ENCODE peak calls at places on chromosome 14, in five cellular contexts. Q, P, H, Y and M are unnamed samples.

GRCh38 chr14:95136631-95137030 is 20.7 kb downstream of the DICER1 start:
- DNase-seq in Q (no peak), P (no peak), H (no peak), Y (no peak), M (no peak)

GRCh38 chr14:22226381-22226780 is 362.6 kb downstream of the DAD1 start:
- DNase-seq in Q (peak; percentile 35), P (no peak), H (no peak), Y (no peak), M (no peak)

GRCh38 chr14:79580908-79581307 is 630.4 kb downstream of the DIO2 start:
- DNase-seq in Q (no peak), P (no peak), H (no peak), Y (no peak), M (no peak)

GRCh38 chr14:77663289-77663688 is 44.5 kb downstream of the ALKBH1 start:
- DNase-seq in Q (peak; percentile 91), P (no peak), H (no peak), Y (peak; percentile 18), M (no peak)

GRCh38 chr14:102057480-102058114 is 29.2 kb downstream of the HSP90AA1 start:
- DNase-seq in Q (no peak), P (no peak), H (no peak), Y (no peak), M (no peak)

GRCh38 chr14:99708449-99708848 is 24.4 kb downstream of the CYP46A1 start:
- DNase-seq in Q (no peak), P (no peak), H (no peak), Y (no peak), M (no peak)

GRCh38 chr14:49770212-49770817 is 2.4 kb downstream of the KLHDC2 start:
- DNase-seq in Q (no peak), P (no peak), H (no peak), Y (no peak), M (no peak)

GRCh38 chr14:92173668-92174067 is 51.9 kb downstream of the CPSF2 start:
- DNase-seq in Q (no peak), P (no peak), H (no peak), Y (no peak), M (no peak)

GRCh38 chr14:23727566-23728335 is 91.6 kb downstream of the DHRS2 start:
- DNase-seq in Q (peak; percentile 43), P (no peak), H (no peak), Y (peak; percentile 37), M (peak; percentile 21)

GRCh38 chr14:60805881-60806569 is 71.5 kb downstream of the MNAT1 start:
- DNase-seq in Q (peak; percentile 87), P (no peak), H (no peak), Y (peak; percentile 9), M (no peak)

GRCh38 chr14:82642425-82642824 is 1108.8 kb upstream of the SEL1L start:
- DNase-seq in Q (no peak), P (no peak), H (peak; percentile 63), Y (no peak), M (peak; percentile 11)

GRCh38 chr14:20332386-20332945 is 613 bp downstream of the CCNB1IP1 start:
- DNase-seq in Q (peak; percentile 8), P (no peak), H (no peak), Y (no peak), M (peak; percentile 24)

GRCh38 chr14:65949711-65950516 is 536.3 kb upstream of the CCDC196 start:
- DNase-seq in Q (peak; percentile 56), P (no peak), H (peak; percentile 44), Y (no peak), M (no peak)

GRCh38 chr14:22558221-22558913 is 30.7 kb downstream of the DAD1 start:
- DNase-seq in Q (no peak), P (no peak), H (no peak), Y (no peak), M (no peak)

GRCh38 chr14:104373055-104373854 is 206.3 kb upstream of the C14orf180 start:
- DNase-seq in Q (no peak), P (no peak), H (no peak), Y (no peak), M (no peak)

GRCh38 chr14:104654119-104654518 is 35.3 kb upstream of the INF2 start:
- DNase-seq in Q (no peak), P (no peak), H (no peak), Y (no peak), M (no peak)

GRCh38 chr14:73712540-73713141 is 1.5 kb downstream of the PNMA1 start:
- DNase-seq in Q (peak; percentile 22), P (no peak), H (peak; percentile 46), Y (peak; percentile 35), M (no peak)

GRCh38 chr14:20684662-20685456 is 499 bp downstream of the RNASE4 start:
- DNase-seq in Q (peak; percentile 60), P (no peak), H (no peak), Y (no peak), M (no peak)

GRCh38 chr14:72292689-72293024 is 360.4 kb downstream of the RGS6 start:
- DNase-seq in Q (no peak), P (no peak), H (no peak), Y (no peak), M (no peak)

GRCh38 chr14:23056257-23056955 is 914 bp downstream of the CDH24 start:
- DNase-seq in Q (peak; percentile 57), P (no peak), H (peak; percentile 88), Y (peak; percentile 76), M (peak; percentile 51)

GRCh38 chr14:72466325-72466724 is 427.6 kb downstream of the DPF3 start:
- DNase-seq in Q (no peak), P (no peak), H (no peak), Y (no peak), M (no peak)

GRCh38 chr14:21868442-21869046 is 194.9 kb upstream of the OR4E1 start:
- DNase-seq in Q (peak; percentile 73), P (peak; percentile 58), H (peak; percentile 50), Y (peak; percentile 90), M (no peak)

GRCh38 chr14:55780156-55780946 is 200.3 kb downstream of the KTN1 start:
- DNase-seq in Q (peak; percentile 67), P (no peak), H (no peak), Y (peak; percentile 95), M (peak; percentile 73)

GRCh38 chr14:30874120-30874998 is at the start of gene COCH:
- DNase-seq in Q (no peak), P (no peak), H (peak; percentile 81), Y (no peak), M (peak; percentile 47)

GRCh38 chr14:92702441-92702918 is 45.9 kb downstream of the LGMN start:
- DNase-seq in Q (no peak), P (no peak), H (no peak), Y (no peak), M (no peak)

GRCh38 chr14:104536942-104537612 is 42.5 kb upstream of the C14orf180 start:
- DNase-seq in Q (peak; percentile 79), P (no peak), H (no peak), Y (no peak), M (no peak)

GRCh38 chr14:34181308-34181707 is 230.4 kb upstream of the EGLN3 start:
- DNase-seq in Q (no peak), P (no peak), H (no peak), Y (no peak), M (no peak)

GRCh38 chr14:44935155-44935554 is 26.6 kb downstream of the KLHL28 start:
- DNase-seq in Q (no peak), P (no peak), H (no peak), Y (no peak), M (no peak)

GRCh38 chr14:99509871-99510555 is 28.8 kb downstream of the CCNK start:
- DNase-seq in Q (no peak), P (no peak), H (no peak), Y (no peak), M (no peak)

GRCh38 chr14:56808314-56809201 is 1.7 kb downstream of the OTX2 start:
- DNase-seq in Q (no peak), P (no peak), H (no peak), Y (no peak), M (no peak)

GRCh38 chr14:35218963-35219362 is 73.2 kb upstream of the PSMA6 start:
- DNase-seq in Q (no peak), P (no peak), H (no peak), Y (no peak), M (no peak)

GRCh38 chr14:35220027-35220676 is 72.0 kb upstream of the PSMA6 start:
- DNase-seq in Q (no peak), P (no peak), H (no peak), Y (no peak), M (no peak)

GRCh38 chr14:35221462-35221861 is 70.7 kb upstream of the PSMA6 start:
- DNase-seq in Q (no peak), P (no peak), H (no peak), Y (no peak), M (no peak)

GRCh38 chr14:35222324-35222723 is 69.9 kb upstream of the PSMA6 start:
- DNase-seq in Q (no peak), P (no peak), H (no peak), Y (no peak), M (no peak)

GRCh38 chr14:35220920-35221319 is 71.3 kb upstream of the PSMA6 start:
- DNase-seq in Q (no peak), P (no peak), H (no peak), Y (no peak), M (no peak)
- TF ChIP-seq CTCF in Q (no peak), P (no peak), H (no peak), Y (no peak), M (no peak)

GRCh38 chr14:93790966-93791365 is 2.7 kb upstream of the PRIMA1 start:
- DNase-seq in Q (no peak), P (no peak), H (no peak), Y (no peak), M (no peak)

GRCh38 chr14:93788557-93789365 is 476 bp upstream of the PRIMA1 start:
- DNase-seq in Q (peak; percentile 55), P (no peak), H (peak; percentile 73), Y (no peak), M (peak; percentile 58)

GRCh38 chr14:93787465-93788306 is 599 bp downstream of the PRIMA1 start:
- DNase-seq in Q (no peak), P (no peak), H (no peak), Y (no peak), M (no peak)

GRCh38 chr14:93789366-93790130 is 1.3 kb upstream of the PRIMA1 start:
- DNase-seq in Q (no peak), P (no peak), H (no peak), Y (no peak), M (no peak)

GRCh38 chr14:93788307-93788556 is at the start of gene PRIMA1:
- DNase-seq in Q (no peak), P (no peak), H (no peak), Y (no peak), M (no peak)
- H3K4me1 ChIP-seq in Q (peaks cover 5% of the 10 kb centered on the region), P (no peaks in the 10 kb centered on the region), H (peaks cover 22% of the 10 kb centered on the region), Y (no peaks in the 10 kb centered on the region), M (no peaks in the 10 kb centered on the region)

DNA sequence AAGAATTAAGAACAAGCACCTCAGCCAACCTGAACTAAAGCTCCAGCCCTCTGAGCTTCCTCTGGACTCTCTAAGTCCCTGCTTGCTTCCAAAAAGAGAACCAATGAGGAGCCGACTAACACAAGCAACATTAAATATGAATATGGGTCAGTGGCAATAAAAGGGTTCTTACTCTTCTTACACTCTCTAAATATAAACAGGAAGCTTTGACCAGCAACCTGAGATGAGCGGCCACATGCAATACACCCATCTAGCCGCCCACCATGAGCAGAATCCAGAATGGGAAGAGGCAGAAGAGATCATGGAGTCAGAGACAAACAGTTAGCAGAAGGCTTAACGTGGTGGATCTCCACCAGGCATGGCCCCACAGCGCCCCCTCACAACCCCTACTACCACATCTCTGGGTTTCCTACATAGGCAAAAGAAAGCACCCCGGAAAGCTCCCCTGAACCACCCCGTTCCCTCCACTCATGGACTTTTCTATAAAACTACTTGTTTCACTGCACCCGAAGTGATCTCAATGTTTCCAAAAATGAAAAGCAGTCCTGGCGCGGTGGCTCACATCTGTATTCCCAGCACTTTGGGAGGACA is 59.4 kb downstream of the TTC7B start:
- DNase-seq in Q (no peak), P (no peak), H (no peak), Y (no peak), M (no peak)
- TF ChIP-seq CTCF in Q (no peak), P (peak; percentile 27), H (peak; percentile 33), Y (no peak), M (no peak)

GRCh38 chr14:96635850-96636249 is 133.7 kb downstream of the PAPOLA start:
- DNase-seq in Q (no peak), P (no peak), H (no peak), Y (no peak), M (no peak)
- H3K4me1 ChIP-seq in Q (no peaks in the 10 kb centered on the region), P (no peaks in the 10 kb centered on the region), H (no peaks in the 10 kb centered on the region), Y (no peaks in the 10 kb centered on the region), M (no peaks in the 10 kb centered on the region)